ENCODE peak calls at places on chromosome 15, in four cellular contexts. E is activated CD4-positive, CD25-positive, alpha-beta regulatory T cell treated with anti-CD3 and anti-CD28 coated beads, Interleukin-2, amount 50 U/mL, for 72 hours; O is pons; T is omental fat pad. Q is an unnamed sample.

GRCh38 chr15:82647045-82647834 is at the start of gene CPEB1:
- DNase-seq in E (no peak), T (peak), O (peak), Q (peak)

GRCh38 chr15:77747175-77748077 is 114.7 kb upstream of the LINGO1 start:
- DNase-seq in E (no peak), O (no peak), T (no peak), Q (no peak)

GRCh38 chr15:59371458-59372351 is 966 bp downstream of the MYO1E start:
- DNase-seq in T (no peak), O (no peak), E (no peak), Q (peak)

GRCh38 chr15:97904196-97904572 is 56.3 kb upstream of the ARRDC4 start:
- DNase-seq in T (no peak), E (no peak), O (peak), Q (peak)

GRCh38 chr15:64740361-64741170 is 34.8 kb downstream of the RBPMS2 start:
- DNase-seq in O (no peak), T (no peak), E (no peak), Q (peak)

GRCh38 chr15:95930659-95931375 is 399.7 kb upstream of the NR2F2 start:
- DNase-seq in O (no peak), T (no peak), E (no peak), Q (no peak)

GRCh38 chr15:93417156-93418077 is 328.4 kb upstream of the RGMA start:
- DNase-seq in E (no peak), O (no peak), T (no peak), Q (no peak)

GRCh38 chr15:59699810-59700431 is 10.8 kb upstream of the BNIP2 start:
- DNase-seq in T (no peak), O (no peak), E (no peak), Q (peak)

GRCh38 chr15:75606711-75607684 is 18.5 kb downstream of the SNUPN start:
- DNase-seq in E (no peak), O (no peak), T (no peak), Q (peak)

GRCh38 chr15:59373215-59373614 is 544 bp upstream of the MYO1E start:
- DNase-seq in T (no peak), E (no peak), O (no peak), Q (no peak)

GRCh38 chr15:39874890-39875549 is 45.0 kb downstream of the GPR176 start:
- DNase-seq in E (no peak), O (peak), T (no peak), Q (peak)

GRCh38 chr15:71115567-71116351 is 488 bp downstream of the THSD4 start:
- DNase-seq in E (peak), T (no peak), O (no peak), Q (peak)

GRCh38 chr15:45794768-45795486 is 160.1 kb downstream of the SQOR start:
- DNase-seq in E (no peak), O (peak), T (no peak), Q (no peak)

GRCh38 chr15:77226652-77227051 is 155.7 kb upstream of the TSPAN3 start:
- DNase-seq in T (no peak), E (no peak), O (no peak), Q (no peak)

GRCh38 chr15:63093486-63094205 is 28.0 kb upstream of the LACTB start:
- DNase-seq in O (peak), T (peak), E (peak), Q (peak)

GRCh38 chr15:38260077-38260476 is 7.4 kb downstream of the SPRED1 start:
- DNase-seq in E (no peak), O (no peak), T (no peak), Q (peak)

GRCh38 chr15:54518145-54518941 is 540.1 kb downstream of the UNC13C start:
- DNase-seq in E (no peak), O (peak), T (no peak), Q (no peak)

GRCh38 chr15:69478259-69478687 is 25.7 kb downstream of the RPLP1 start:
- DNase-seq in O (peak), E (peak), T (no peak), Q (peak)

GRCh38 chr15:49290204-49290603 is 120.2 kb downstream of the GALK2 start:
- DNase-seq in E (no peak), T (no peak), O (no peak), Q (peak)

GRCh38 chr15:60797444-60798040 is 318.6 kb upstream of the ICE2 start:
- DNase-seq in E (no peak), O (no peak), T (no peak), Q (no peak)

GRCh38 chr15:76196949-76197315 is 114.3 kb downstream of the ETFA start:
- DNase-seq in T (no peak), E (no peak), O (peak), Q (peak)

GRCh38 chr15:60074181-60074885 is 70.2 kb downstream of the FOXB1 start:
- DNase-seq in T (no peak), O (no peak), E (no peak), Q (peak)

GRCh38 chr15:76930831-76931396 is 635 bp upstream of the RCN2 start:
- DNase-seq in E (no peak), O (peak), T (no peak), Q (peak)

GRCh38 chr15:60740787-60741354 is 261.9 kb upstream of the ICE2 start:
- DNase-seq in E (no peak), T (no peak), O (no peak), Q (no peak)

GRCh38 chr15:101162701-101163483 is 89.0 kb downstream of the CHSY1 start:
- DNase-seq in T (no peak), O (peak), E (no peak), Q (no peak)